ENCODE peak calls at places on chromosomes 2 and 18, in four cellular contexts. B, N, A and H are unnamed samples.

GRCh38 chr2:190663839-190664238 is 15.0 kb downstream of the NAB1 start:
- DNase-seq in B (no peak), N (no peak), A (no peak), H (peak)

GRCh38 chr2:175234650-175235049 is 53.1 kb upstream of the ATP5MC3 start:
- DNase-seq in B (no peak), N (no peak), A (no peak), H (no peak)

GRCh38 chr2:95281071-95281470 is 6.8 kb downstream of the PROM2 start:
- DNase-seq in B (no peak), N (no peak), A (no peak), H (no peak)

GRCh38 chr2:1989216-1989615 is 244.9 kb upstream of the PXDN start:
- DNase-seq in B (no peak), N (no peak), A (no peak), H (no peak)

GRCh38 chr2:219207884-219208740 is 1.5 kb downstream of the ZFAND2B start:
- DNase-seq in B (peak), N (no peak), A (no peak), H (peak)

GRCh38 chr2:126662623-126663022 is 6.7 kb downstream of the GYPC start:
- DNase-seq in B (no peak), N (no peak), A (no peak), H (no peak)

GRCh38 chr2:14047491-14047890 is 585.0 kb upstream of the LRATD1 start:
- DNase-seq in B (no peak), N (no peak), A (no peak), H (no peak)

GRCh38 chr2:239466046-239466754 is 65.4 kb upstream of the HDAC4 start:
- DNase-seq in B (no peak), N (no peak), A (no peak), H (no peak)

GRCh38 chr2:179842498-179843153 is 18.8 kb downstream of the ZNF385B start:
- DNase-seq in B (peak), N (no peak), A (peak), H (no peak)

GRCh38 chr2:221428896-221429295 is 143.2 kb downstream of the EPHA4 start:
- DNase-seq in B (no peak), N (no peak), A (no peak), H (no peak)

GRCh38 chr2:239985356-239985755 is 39.8 kb downstream of the NDUFA10 start:
- DNase-seq in B (no peak), N (no peak), A (no peak), H (no peak)

DNA sequence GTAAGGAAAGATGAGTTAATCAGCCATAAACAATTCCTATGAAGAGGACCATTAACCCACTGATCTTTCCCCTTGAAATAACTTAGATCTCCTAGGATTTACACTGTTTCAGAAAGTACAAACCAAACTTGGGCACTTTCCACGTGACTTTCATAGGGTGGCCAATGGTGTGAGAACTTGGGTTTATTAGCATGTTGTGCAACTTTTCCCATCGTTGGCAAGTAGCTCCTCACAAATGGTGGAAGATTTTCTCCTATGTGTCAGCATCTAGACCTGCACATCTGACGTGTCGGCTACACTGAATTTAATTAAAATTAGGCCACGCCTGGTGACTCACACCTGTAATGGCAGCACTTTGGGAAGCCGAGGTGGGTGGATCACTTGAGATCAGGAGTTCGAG is 116.3 kb downstream of the GALNT1 start:
- DNase-seq in B (no peak), N (no peak), A (no peak), H (no peak)
- TF ChIP-seq MAZ in B (no peak), N (no peak), A (no peak), H (no peak)

GRCh38 chr2:47076586-47077441 is 78.3 kb downstream of the STPG4 start:
- DNase-seq in B (peak), N (peak), A (no peak), H (peak)

GRCh38 chr2:47075361-47076125 is 79.6 kb downstream of the STPG4 start:
- DNase-seq in B (no peak), N (no peak), A (no peak), H (peak)

GRCh38 chr2:47078541-47079482 is 76.3 kb downstream of the STPG4 start:
- DNase-seq in B (peak), N (no peak), A (peak), H (no peak)

GRCh38 chr2:47076126-47076506 is 79.0 kb downstream of the STPG4 start:
- DNase-seq in B (no peak), N (no peak), A (no peak), H (no peak)

DNA sequence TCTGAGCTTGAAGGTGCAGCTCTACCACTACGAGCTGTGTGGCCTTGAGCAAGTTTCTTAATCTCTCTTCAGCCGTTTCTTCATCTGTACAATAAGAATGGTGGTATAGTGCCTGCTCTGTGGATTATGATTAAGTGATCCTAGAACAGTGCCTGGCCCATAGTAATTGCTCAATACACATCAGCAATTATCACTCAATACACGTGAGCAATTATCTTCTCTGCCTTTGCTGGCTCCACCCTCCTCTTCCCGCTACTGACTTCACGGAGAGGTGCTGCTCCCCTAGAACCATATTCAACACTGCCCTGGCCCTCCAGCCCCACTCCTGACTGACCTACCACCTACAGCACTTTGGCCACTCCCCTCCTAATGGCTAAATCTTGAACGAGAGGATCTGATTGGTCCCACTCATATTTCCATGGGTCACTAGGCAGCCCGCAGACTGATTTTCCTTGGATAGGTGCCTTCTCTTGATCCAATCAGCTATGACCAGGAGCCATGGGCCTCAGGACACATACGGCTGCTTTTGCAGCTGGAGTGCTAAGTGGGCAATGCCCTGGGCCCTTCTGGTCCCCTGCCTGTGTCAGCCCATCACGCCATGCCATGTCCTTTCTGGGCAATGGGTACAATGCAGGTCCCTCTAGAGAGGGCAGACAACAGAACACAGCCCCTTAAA is 77.5 kb downstream of the STPG4 start:
- DNase-seq in B (no peak), N (no peak), A (peak), H (no peak)
- TF ChIP-seq MAZ in B (no peak), N (no peak), A (no peak), H (no peak)

DNA sequence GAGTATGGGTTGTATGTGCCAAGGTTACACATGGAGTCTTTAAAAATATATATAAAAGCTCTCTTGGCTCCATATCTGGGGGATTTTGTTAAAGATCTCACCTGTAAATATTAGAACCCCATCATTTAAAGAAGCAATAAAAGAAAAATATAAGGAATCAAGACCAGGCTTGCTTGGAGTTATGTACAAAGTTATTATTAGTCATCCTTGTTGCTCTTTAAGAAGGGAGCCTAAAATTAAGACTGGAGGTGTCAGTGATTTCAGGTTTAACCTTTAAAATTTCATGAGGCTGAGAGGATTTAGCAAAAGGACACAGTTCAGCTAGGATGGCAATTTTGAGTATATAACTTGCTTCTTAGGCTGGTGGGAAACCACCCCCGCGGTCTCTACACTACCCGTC is 181.4 kb downstream of the SETBP1 start:
- DNase-seq in B (no peak), N (no peak), A (no peak), H (no peak)
- TF ChIP-seq MAZ in B (no peak), N (no peak), A (no peak), H (no peak)

GRCh38 chr2:181177376-181177775 is 197.0 kb downstream of the UBE2E3 start:
- DNase-seq in B (no peak), N (no peak), A (no peak), H (no peak)

GRCh38 chr2:181178130-181178529 is 197.7 kb downstream of the UBE2E3 start:
- DNase-seq in B (no peak), N (no peak), A (no peak), H (no peak)

GRCh38 chr2:181174880-181175590 is 194.6 kb downstream of the UBE2E3 start:
- DNase-seq in B (no peak), N (no peak), A (no peak), H (peak)

GRCh38 chr2:181176540-181176939 is 196.1 kb downstream of the UBE2E3 start:
- DNase-seq in B (no peak), N (no peak), A (no peak), H (no peak)

GRCh38 chr2:181178823-181179412 is 198.5 kb downstream of the UBE2E3 start:
- DNase-seq in B (peak), N (no peak), A (peak), H (no peak)
- TF ChIP-seq MAZ in B (no peak), N (no peak), A (no peak), H (no peak)

GRCh38 chr2:236178921-236179652 is 10.9 kb upstream of the GBX2 start:
- DNase-seq in B (no peak), N (no peak), A (no peak), H (no peak)

GRCh38 chr2:236177967-236178909 is 10.1 kb upstream of the GBX2 start:
- DNase-seq in B (peak), N (peak), A (peak), H (peak)

GRCh38 chr2:236180501-236180816 is 12.3 kb upstream of the GBX2 start:
- DNase-seq in B (no peak), N (no peak), A (no peak), H (no peak)

GRCh38 chr2:236179653-236180500 is 11.7 kb upstream of the GBX2 start:
- DNase-seq in B (no peak), N (peak), A (no peak), H (peak)

DNA sequence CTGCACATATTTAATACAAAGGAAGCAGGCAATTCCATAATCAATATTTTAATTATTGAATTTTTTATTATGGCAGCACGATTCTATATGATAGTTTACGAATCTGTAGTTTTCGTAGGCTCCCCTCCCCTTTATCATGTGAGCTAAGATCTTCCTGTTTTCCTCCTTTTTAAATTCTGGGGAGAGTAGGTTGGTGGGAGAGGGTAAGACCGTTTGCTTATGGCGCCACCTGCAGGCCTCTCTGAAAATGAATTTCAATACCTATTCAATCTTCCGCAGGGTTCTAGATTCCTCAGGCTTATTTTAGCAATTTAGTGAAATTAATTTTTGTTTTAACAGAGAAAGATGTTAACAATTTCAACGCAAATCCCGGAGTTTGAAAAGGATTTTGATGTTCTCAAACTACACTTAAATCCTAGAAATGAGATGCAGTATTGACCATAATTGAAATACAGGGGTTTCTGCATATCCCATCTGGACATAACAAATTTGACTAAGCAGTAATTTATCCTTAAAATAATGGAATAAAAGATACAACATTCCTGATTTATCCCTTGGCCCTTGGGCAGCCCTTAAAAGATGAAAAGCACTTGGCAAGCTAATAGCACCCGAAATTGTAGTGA is 12.8 kb upstream of the GBX2 start:
- DNase-seq in B (peak), N (peak), A (peak), H (peak)
- TF ChIP-seq MAZ in B (no peak), N (no peak), A (no peak), H (no peak)